ENCODE peak calls at places on chromosomes 6 and 20, in four cellular contexts. Z is HepG2, D is H1, K is K562. P is an unnamed sample.

GRCh38 chr20:10961651-10962288 is 288.0 kb upstream of the JAG1 start:
- DNase-seq in K (no peak), D (no peak), Z (no peak), P (peak)

GRCh38 chr6:75830959-75831885 is 82.2 kb downstream of the MYO6 start:
- DNase-seq in D (no peak), Z (no peak), K (no peak), P (no peak)

GRCh38 chr6:11381801-11382513 is 149.5 kb upstream of the NEDD9 start:
- DNase-seq in Z (no peak), K (no peak), D (no peak), P (no peak)

GRCh38 chr6:149852180-149852579 is 12.0 kb downstream of the LRP11 start:
- DNase-seq in D (no peak), K (no peak), Z (no peak), P (no peak)

GRCh38 chr20:10954137-10954840 is 280.5 kb upstream of the JAG1 start:
- DNase-seq in Z (peak), D (no peak), K (no peak), P (no peak)

GRCh38 chr6:12605888-12606345 is 110.7 kb upstream of the PHACTR1 start:
- DNase-seq in Z (peak), D (peak), K (peak), P (peak)

GRCh38 chr6:36599791-36600209 is 5.6 kb downstream of the SRSF3 start:
- DNase-seq in K (peak), Z (no peak), D (peak), P (peak)

GRCh38 chr20:13613917-13614316 is 24.8 kb downstream of the TASP1 start:
- DNase-seq in D (no peak), K (no peak), Z (peak), P (no peak)

GRCh38 chr6:55497694-55498093 is 81.3 kb downstream of the HMGCLL1 start:
- DNase-seq in K (no peak), D (no peak), Z (no peak), P (no peak)

GRCh38 chr6:44355640-44356039 is 13.2 kb downstream of the SPATS1 start:
- DNase-seq in K (no peak), D (no peak), Z (no peak), P (no peak)

GRCh38 chr6:33077908-33078307 is 2.1 kb downstream of the HLA-DPB1 start:
- DNase-seq in D (no peak), Z (no peak), K (no peak), P (no peak)

GRCh38 chr6:33073431-33073871 is at the start of gene HLA-DPA1:
- DNase-seq in D (no peak), K (no peak), Z (no peak), P (peak)

GRCh38 chr6:33075208-33075567 is 602 bp upstream of the HLA-DPB1 start:
- DNase-seq in D (no peak), K (no peak), Z (no peak), P (no peak)

GRCh38 chr6:33076406-33076934 is 680 bp downstream of the HLA-DPB1 start:
- DNase-seq in K (no peak), D (no peak), Z (no peak), P (no peak)

DNA sequence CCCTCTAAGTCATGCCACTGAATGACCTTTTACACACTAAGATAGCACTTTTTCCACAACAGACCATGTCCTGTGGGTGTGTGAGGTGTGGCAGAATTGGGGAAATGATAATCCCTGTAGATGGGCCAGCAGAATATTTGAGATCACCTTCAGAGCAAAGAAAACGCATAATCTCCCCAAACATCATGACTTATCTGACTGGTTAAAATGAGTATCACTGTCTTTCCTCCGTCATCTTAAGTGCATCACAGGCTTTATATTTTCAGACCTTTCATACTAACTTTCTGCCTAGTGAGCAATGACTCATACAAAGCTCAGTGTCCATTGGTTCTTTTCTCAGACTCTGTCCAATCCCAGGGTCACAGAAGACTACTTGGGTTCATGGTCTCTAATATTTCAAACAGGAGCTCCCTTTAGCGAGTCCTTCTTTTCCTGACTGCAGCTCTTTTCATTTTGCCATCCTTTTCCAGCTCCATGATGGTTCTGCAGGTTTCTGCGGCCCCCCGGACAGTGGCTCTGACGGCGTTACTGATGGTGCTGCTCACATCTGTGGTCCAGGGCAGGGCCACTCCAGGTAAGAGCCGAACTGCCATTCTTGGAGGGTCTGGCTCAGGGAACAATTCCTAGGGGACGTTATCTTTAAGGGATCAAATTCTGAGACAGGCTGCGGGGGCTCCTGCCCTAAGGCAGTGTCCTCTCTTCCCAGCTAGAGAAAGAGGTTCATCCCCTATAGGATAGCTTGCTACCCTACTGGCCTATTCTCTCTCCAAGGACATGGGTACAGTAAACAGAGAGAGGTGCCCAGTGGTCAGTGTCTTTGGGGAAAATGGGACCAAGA is at the start of gene HLA-DPB1:
- DNase-seq in Z (peak), D (no peak), K (peak), P (peak)
- TF ChIP-seq RNF2 in Z (no peak), D (no peak), K (no peak), P (no peak)

GRCh38 chr6:42394151-42394550 is 57.6 kb downstream of the TRERF1 start:
- DNase-seq in D (no peak), Z (no peak), K (no peak), P (no peak)

GRCh38 chr6:42393339-42393738 is 58.4 kb downstream of the TRERF1 start:
- DNase-seq in D (no peak), Z (no peak), K (no peak), P (no peak)

GRCh38 chr6:42396720-42397119 is 55.0 kb downstream of the TRERF1 start:
- DNase-seq in K (no peak), D (no peak), Z (no peak), P (no peak)

GRCh38 chr6:42392871-42393270 is 58.9 kb downstream of the TRERF1 start:
- DNase-seq in D (no peak), K (no peak), Z (no peak), P (no peak)

DNA sequence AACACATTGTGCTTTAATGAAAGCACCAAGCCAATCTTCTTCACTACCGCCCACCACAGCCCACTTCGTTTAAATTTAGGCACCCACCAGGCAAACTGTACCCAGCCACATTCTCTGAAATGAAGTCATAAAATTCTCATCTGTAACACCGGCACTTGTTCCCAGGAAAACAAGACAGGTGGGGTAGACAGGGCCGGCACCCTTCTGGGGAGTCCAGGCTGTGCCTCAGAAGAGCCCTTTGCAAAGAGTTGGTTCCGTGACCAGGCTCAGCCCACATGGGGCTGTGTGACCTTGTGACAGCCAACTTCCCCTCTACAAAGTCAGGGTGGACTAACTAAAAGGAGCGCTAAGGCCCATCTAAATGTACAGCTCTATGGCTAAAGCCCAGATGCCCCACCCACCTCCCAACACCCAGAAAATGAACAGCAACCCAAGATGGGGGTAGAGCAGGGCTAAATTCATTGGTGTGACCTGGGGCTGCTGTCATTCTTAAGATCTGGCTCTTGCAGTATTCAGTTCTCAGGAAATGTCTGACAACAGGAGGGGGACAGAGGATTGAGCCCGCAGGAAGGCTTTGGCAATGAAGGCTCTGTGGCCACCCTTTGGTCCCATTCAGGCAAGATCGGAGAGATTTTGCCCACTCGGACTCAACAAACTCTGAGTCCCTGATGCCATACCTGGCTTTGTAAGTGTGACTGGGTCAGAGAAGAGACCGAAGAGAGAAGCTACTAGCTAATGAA is 56.7 kb downstream of the TRERF1 start:
- DNase-seq in D (no peak), K (no peak), Z (no peak), P (no peak)
- TF ChIP-seq RAD21 in D (no peak), K (no peak), Z (no peak), P (no peak)

GRCh38 chr6:78594667-78595051 is 272.7 kb upstream of the IRAK1BP1 start:
- DNase-seq in D (no peak), Z (no peak), K (no peak), P (peak)

GRCh38 chr6:78593898-78594666 is 273.3 kb upstream of the IRAK1BP1 start:
- DNase-seq in D (no peak), K (no peak), Z (no peak), P (no peak)

DNA sequence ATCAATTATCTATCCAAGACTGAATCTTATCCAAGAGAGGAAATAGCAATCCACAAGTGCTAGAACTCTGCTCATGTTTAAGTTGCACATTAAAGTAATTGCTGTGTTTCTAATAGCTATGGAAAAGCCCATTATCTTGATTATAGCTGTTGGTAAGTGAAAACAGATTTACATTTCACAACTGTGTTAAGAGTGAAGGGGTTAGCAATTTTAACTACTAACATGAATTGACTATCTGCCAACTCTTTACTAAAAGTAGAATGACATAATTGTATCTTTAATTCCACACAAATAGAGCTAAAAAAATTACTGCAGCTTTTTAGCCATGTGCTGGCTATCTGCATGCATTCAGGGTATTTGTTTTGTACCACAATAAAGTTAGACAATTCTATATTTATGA is 277.9 kb upstream of the IRAK1BP1 start:
- DNase-seq in Z (no peak), K (no peak), D (no peak), P (no peak)
- TF ChIP-seq RNF2 in Z (no peak), K (no peak), D (no peak), P (no peak)

DNA sequence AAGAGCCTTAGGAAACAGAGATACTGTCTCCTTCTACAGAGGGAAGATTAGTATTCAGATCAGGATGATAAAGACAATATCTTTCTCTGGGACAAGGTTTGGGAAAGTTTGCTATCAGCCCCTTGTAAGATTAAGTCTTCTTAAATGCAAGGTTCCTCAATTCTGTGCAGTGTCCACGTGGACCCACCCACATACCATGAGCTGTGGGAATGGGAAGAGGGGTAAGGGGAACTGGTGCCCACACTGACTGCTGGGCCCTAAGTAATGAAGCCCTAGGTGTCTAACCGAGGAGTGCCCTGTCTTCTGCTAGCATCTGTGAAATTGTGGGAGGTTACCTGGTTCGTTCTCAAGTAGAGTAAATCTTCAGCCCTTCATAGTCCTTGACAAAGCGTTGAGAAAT is 5.8 kb upstream of the SSTR4 start:
- DNase-seq in K (no peak), D (no peak), Z (no peak), P (no peak)
- TF ChIP-seq RAD21 in K (no peak), D (no peak), Z (no peak), P (no peak)

GRCh38 chr6:53154794-53155193 is 6.2 kb upstream of the GCM1 start:
- DNase-seq in K (no peak), D (no peak), Z (no peak), P (no peak)
- TF ChIP-seq RNF2 in K (no peak), D (no peak), Z (no peak), P (no peak)

GRCh38 chr20:45924391-45925261 is 9.9 kb upstream of the PCIF1 start:
- DNase-seq in Z (peak), D (no peak), K (no peak), P (no peak)
- TF ChIP-seq RAD21 in Z (peak), D (no peak), K (no peak), P (no peak)

GRCh38 chr6:45610832-45611231 is 233.1 kb upstream of the SUPT3H start:
- DNase-seq in D (no peak), K (no peak), Z (no peak), P (no peak)

GRCh38 chr6:45614488-45615285 is 237.0 kb upstream of the SUPT3H start:
- DNase-seq in K (no peak), D (peak), Z (no peak), P (no peak)

GRCh38 chr6:45611502-45611901 is 233.8 kb upstream of the SUPT3H start:
- DNase-seq in K (no peak), Z (no peak), D (no peak), P (no peak)

GRCh38 chr6:45616209-45616608 is 238.5 kb upstream of the SUPT3H start:
- DNase-seq in D (no peak), Z (no peak), K (no peak), P (no peak)

DNA sequence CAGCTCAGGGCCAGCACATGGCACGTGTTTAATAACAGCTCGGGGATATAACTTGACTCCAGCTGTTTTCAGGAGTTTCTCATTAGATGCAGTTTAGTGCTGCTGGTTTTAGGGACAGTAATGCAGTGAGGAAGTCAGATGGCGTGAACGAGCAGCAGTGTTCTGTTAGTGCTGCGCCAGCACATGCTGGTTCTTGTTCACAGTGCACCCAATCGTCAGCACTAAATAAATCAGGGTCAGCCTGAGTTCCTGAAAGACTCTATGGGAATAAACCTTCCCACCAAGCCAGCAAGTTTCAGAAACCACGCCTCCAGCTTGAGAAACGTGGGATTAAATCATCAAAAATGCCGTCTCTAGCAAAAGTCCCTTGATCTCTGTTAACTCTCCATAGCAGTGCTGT is 235.9 kb upstream of the SUPT3H start:
- DNase-seq in Z (no peak), K (no peak), D (peak), P (no peak)
- TF ChIP-seq RNF2 in Z (no peak), K (no peak), D (no peak), P (no peak)

GRCh38 chr6:17585766-17586502 is 14.2 kb upstream of the FAM8A1 start:
- DNase-seq in K (peak), D (no peak), Z (peak), P (no peak)
- TF ChIP-seq RAD21 in K (peak), D (peak), Z (peak), P (no peak)

GRCh38 chr6:159098636-159099106 is 53.9 kb upstream of the TAGAP start:
- DNase-seq in K (no peak), D (no peak), Z (no peak), P (no peak)
- TF ChIP-seq RNF2 in K (no peak), D (no peak), Z (no peak), P (no peak)